ENCODE peak calls at places on chromosomes 7 and 10, in four cellular contexts. U is Daoy, B is kidney epithelial cell, R is A549. Z is an unnamed sample.

GRCh38 chr7:5667391-5667790 is 114.1 kb downstream of the RNF216 start:
- DNase-seq in R (no peak), B (no peak), U (peak; percentile 52), Z (no peak)

GRCh38 chr7:100583132-100584045 is 2.5 kb downstream of the LRCH4 start:
- DNase-seq in U (no peak), R (no peak), B (no peak), Z (peak; percentile 30)

GRCh38 chr7:84847038-84847437 is 339.8 kb downstream of the SEMA3D start:
- DNase-seq in U (no peak), B (no peak), R (no peak), Z (no peak)

GRCh38 chr10:28839600-28840007 is 162.3 kb downstream of the BAMBI start:
- DNase-seq in B (peak; percentile 37), R (peak; percentile 69), U (peak; percentile 67), Z (no peak)

GRCh38 chr10:77926566-77927342 is at the start of gene DLG5:
- DNase-seq in R (peak; percentile 55), B (no peak), U (peak; percentile 61), Z (peak; percentile 60)

GRCh38 chr7:130622866-130623265 is 45.7 kb downstream of the COPG2 start:
- DNase-seq in U (no peak), B (no peak), R (no peak), Z (no peak)

GRCh38 chr7:115561341-115562110 is 469.0 kb downstream of the TFEC start:
- DNase-seq in R (no peak), U (peak; percentile 90), B (no peak), Z (no peak)

GRCh38 chr7:95527033-95527775 is 41.5 kb downstream of the ASB4 start:
- DNase-seq in B (no peak), R (peak; percentile 75), U (peak; percentile 62), Z (peak; percentile 53)

GRCh38 chr10:88987243-88987726 is 3.3 kb upstream of the FAS start:
- DNase-seq in U (no peak), B (no peak), R (no peak), Z (no peak)

GRCh38 chr7:91759205-91759863 is 121.2 kb downstream of the MTERF1 start:
- DNase-seq in R (peak; percentile 65), B (peak; percentile 9), U (peak; percentile 24), Z (no peak)

GRCh38 chr7:44666566-44666965 is 60.1 kb downstream of the OGDH start:
- DNase-seq in R (no peak), U (no peak), B (no peak), Z (no peak)

GRCh38 chr10:116082211-116082610 is 190.8 kb downstream of the GFRA1 start:
- DNase-seq in R (no peak), U (peak; percentile 47), B (peak; percentile 25), Z (no peak)

GRCh38 chr10:113226404-113226803 is 276.4 kb downstream of the TCF7L2 start:
- DNase-seq in U (no peak), R (no peak), B (peak; percentile 9), Z (no peak)

GRCh38 chr10:67609996-67610793 is 85.8 kb downstream of the CTNNA3 start:
- DNase-seq in U (no peak), R (no peak), B (no peak), Z (no peak)

GRCh38 chr10:108424656-108425055 is 1260.2 kb upstream of the SORCS1 start:
- DNase-seq in B (peak; percentile 2), R (no peak), U (no peak), Z (no peak)

GRCh38 chr10:63537511-63537910 is 16.3 kb downstream of the REEP3 start:
- DNase-seq in B (no peak), R (no peak), U (no peak), Z (peak; percentile 81)

GRCh38 chr7:16791895-16792294 is 12.9 kb downstream of the AGR2 start:
- DNase-seq in R (no peak), B (no peak), U (no peak), Z (no peak)

GRCh38 chr10:78741541-78741940 is 327.2 kb upstream of the ZMIZ1 start:
- DNase-seq in U (peak; percentile 36), B (peak; percentile 60), R (no peak), Z (no peak)

GRCh38 chr7:28630350-28630749 is 218.0 kb downstream of the CREB5 start:
- DNase-seq in B (no peak), R (no peak), U (no peak), Z (no peak)

GRCh38 chr10:63644398-63645142 is 123.4 kb downstream of the REEP3 start:
- DNase-seq in R (no peak), U (no peak), B (no peak), Z (no peak)

GRCh38 chr10:60573342-60573741 is 183.7 kb upstream of the ANK3 start:
- DNase-seq in U (peak; percentile 80), R (no peak), B (peak; percentile 70), Z (no peak)

GRCh38 chr10:13306103-13306502 is 6.2 kb upstream of the PHYH start:
- DNase-seq in U (no peak), B (no peak), R (no peak), Z (no peak)